ENCODE peak calls at places on chromosomes 3 and 15, in four cellular contexts. X is mesothelial cell of epicardium; M is activated CD4-positive, alpha-beta T cell treated with anti-CD3 and anti-CD28 coated beads for 24 hours; O is progenitor cell of endocrine pancreas. V is an unnamed sample.

GRCh38 chr15:40936709-40937666 is 7.8 kb downstream of the DLL4 start:
- DNase-seq in X (no peak), M (no peak), O (no peak), V (no peak)

GRCh38 chr3:166420071-166420470 is 582.8 kb upstream of the BCHE start:
- DNase-seq in X (no peak), M (no peak), O (no peak), V (no peak)

GRCh38 chr15:91186892-91187644 is 87.0 kb downstream of the SV2B start:
- DNase-seq in X (no peak), M (no peak), O (peak; percentile 29), V (peak; percentile 70)

GRCh38 chr3:13279532-13279910 is 140.6 kb downstream of the NUP210 start:
- DNase-seq in X (no peak), M (no peak), O (no peak), V (no peak)

GRCh38 chr3:66453525-66454463 is 47.0 kb downstream of the LRIG1 start:
- DNase-seq in X (no peak), M (no peak), O (no peak), V (peak; percentile 30)

GRCh38 chr15:48861813-48862431 is 16.0 kb upstream of the EID1 start:
- DNase-seq in X (no peak), M (no peak), O (no peak), V (peak; percentile 70)

GRCh38 chr15:62524848-62525247 is 359.8 kb upstream of the C2CD4B start:
- DNase-seq in X (no peak), M (no peak), O (no peak), V (no peak)

GRCh38 chr3:60215952-60216351 is 1035.3 kb downstream of the FHIT start:
- DNase-seq in X (no peak), M (no peak), O (no peak), V (no peak)

GRCh38 chr3:40719660-40720287 is 195.0 kb downstream of the ZNF621 start:
- DNase-seq in X (no peak), M (no peak), O (no peak), V (peak; percentile 79)

GRCh38 chr3:135929670-135930069 is 35.9 kb upstream of the PPP2R3A start:
- DNase-seq in X (no peak), M (no peak), O (no peak), V (no peak)

GRCh38 chr3:113148307-113148703 is 63.1 kb upstream of the BOC start:
- DNase-seq in X (no peak), M (no peak), O (no peak), V (no peak)

GRCh38 chr15:80840173-80841130 is 61.3 kb downstream of the CEMIP start:
- DNase-seq in X (no peak), M (no peak), O (no peak), V (no peak)